ENCODE peak calls at places on chromosomes 13 and 19, in eight cellular contexts. Q is stomach, P is HepG2, Z is ovary, A is A549, G is sigmoid colon, U is upper lobe of left lung, R is K562. L is an unnamed sample.

GRCh38 chr13:100269837-100270236 is 180.9 kb downstream of the PCCA start:
- DNase-seq in Q (peak; percentile 87), P (no peak), Z (peak; percentile 59), A (no peak), G (peak; percentile 71), U (peak; percentile 72), R (no peak), L (peak; percentile 66)

GRCh38 chr13:78586706-78587105 is 16.6 kb downstream of the POU4F1 start:
- DNase-seq in Q (no peak), P (no peak), Z (no peak), A (no peak), G (no peak), U (no peak), R (peak; percentile 29), L (no peak)

GRCh38 chr13:38564751-38565150 is 122.1 kb upstream of the FREM2 start:
- DNase-seq in Q (no peak), P (no peak), Z (no peak), A (no peak), G (no peak), U (no peak), R (no peak), L (no peak)

GRCh38 chr19:41386442-41386841 is 10.1 kb downstream of the TMEM91 start:
- DNase-seq in Q (no peak), P (no peak), Z (peak; percentile 68), A (no peak), G (no peak), U (no peak), R (peak; percentile 11), L (no peak)

GRCh38 chr19:31548941-31549340 is 199.7 kb upstream of the TSHZ3 start:
- DNase-seq in Q (no peak), P (no peak), Z (no peak), A (peak; percentile 33), G (peak; percentile 27), U (no peak), R (no peak), L (no peak)

GRCh38 chr19:24099829-24100228 is 12.8 kb downstream of the ZNF254 start:
- DNase-seq in Q (no peak), P (no peak), Z (no peak), A (no peak), G (no peak), U (no peak), R (no peak), L (no peak)

GRCh38 chr13:103883152-103883551 is 816.9 kb upstream of the SLC10A2 start:
- DNase-seq in Q (peak; percentile 68), P (peak; percentile 81), Z (no peak), A (peak; percentile 79), G (peak; percentile 82), U (peak; percentile 74), R (no peak), L (peak; percentile 83)

GRCh38 chr13:99386911-99387788 is 80.0 kb upstream of the GPR183 start:
- DNase-seq in Q (peak; percentile 46), P (peak; percentile 35), Z (no peak), A (peak; percentile 30), G (no peak), U (peak; percentile 60), R (peak; percentile 66), L (peak; percentile 46)

GRCh38 chr13:27269114-27269665 is 1.4 kb upstream of the RASL11A start:
- DNase-seq in Q (no peak), P (no peak), Z (no peak), A (no peak), G (no peak), U (no peak), R (no peak), L (no peak)

GRCh38 chr13:27271572-27272096 is 1.0 kb downstream of the RASL11A start:
- DNase-seq in Q (no peak), P (no peak), Z (no peak), A (no peak), G (no peak), U (no peak), R (no peak), L (no peak)

GRCh38 chr13:27274631-27275030 is 4.0 kb downstream of the RASL11A start:
- DNase-seq in Q (no peak), P (no peak), Z (no peak), A (no peak), G (no peak), U (no peak), R (no peak), L (no peak)

GRCh38 chr13:27273658-27274425 is 3.2 kb downstream of the RASL11A start:
- DNase-seq in Q (no peak), P (no peak), Z (no peak), A (no peak), G (no peak), U (no peak), R (no peak), L (no peak)

GRCh38 chr13:27270594-27271520 is at the start of gene RASL11A:
- DNase-seq in Q (peak; percentile 88), P (peak; percentile 70), Z (peak; percentile 82), A (peak; percentile 80), G (peak; percentile 95), U (peak; percentile 89), R (peak; percentile 78), L (peak; percentile 69)
- TF ChIP-seq POLR2A in Q (no peak), P (peak; percentile 78), Z (peak; percentile 74), A (peak; percentile 84), G (peak; percentile 69), U (no peak), R (no peak), L (peak; percentile 42)

DNA sequence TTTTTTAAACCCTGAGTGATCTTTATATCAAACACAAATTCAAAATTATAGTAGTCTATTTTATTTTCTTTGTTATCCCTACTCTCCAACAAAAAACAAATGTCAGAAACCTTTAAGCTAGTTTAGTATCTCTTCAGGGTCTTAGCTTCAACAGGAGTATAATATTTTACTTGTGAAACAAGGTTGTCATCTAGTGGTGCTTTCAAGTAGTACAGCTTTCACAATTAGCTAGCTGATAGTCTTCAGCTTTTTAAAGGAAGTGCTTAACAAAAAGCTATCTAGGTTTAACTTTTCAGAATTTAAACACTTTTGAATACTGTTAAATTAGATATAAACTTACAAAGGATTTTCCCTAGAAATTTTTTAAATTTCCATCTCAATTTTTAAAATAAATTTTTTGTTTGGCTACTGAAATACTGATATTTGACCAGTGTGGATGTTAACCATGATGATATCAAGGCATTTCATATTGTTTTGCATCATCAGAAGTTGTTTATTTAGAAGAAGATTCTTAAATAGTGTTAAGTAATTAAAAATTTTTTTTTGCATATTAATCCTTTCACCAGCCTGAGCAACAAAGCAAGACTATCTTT is 34.2 kb downstream of the TDRD3 start:
- DNase-seq in Q (no peak), P (peak; percentile 47), Z (no peak), A (peak; percentile 60), G (no peak), U (no peak), R (peak; percentile 18), L (peak; percentile 22)
- H3K4me3 ChIP-seq in Q (no peak overlapping the region), P (no peak overlapping the region), Z (no peak overlapping the region), A (no peak overlapping the region), G (no peak overlapping the region), U (no peak overlapping the region), R (no peak overlapping the region), L (no peak overlapping the region)

GRCh38 chr19:42466521-42467436 is 24.0 kb upstream of the CXCL17 start:
- DNase-seq in Q (no peak), P (no peak), Z (no peak), A (no peak), G (no peak), U (no peak), R (no peak), L (no peak)

GRCh38 chr19:42471554-42472249 is 29.0 kb upstream of the CXCL17 start:
- DNase-seq in Q (peak; percentile 46), P (no peak), Z (no peak), A (no peak), G (no peak), U (peak; percentile 44), R (no peak), L (no peak)

GRCh38 chr19:42467437-42467760 is 24.7 kb upstream of the CXCL17 start:
- DNase-seq in Q (no peak), P (no peak), Z (no peak), A (no peak), G (no peak), U (no peak), R (no peak), L (no peak)

GRCh38 chr19:42468273-42468796 is 25.6 kb upstream of the CXCL17 start:
- DNase-seq in Q (no peak), P (no peak), Z (no peak), A (peak; percentile 55), G (no peak), U (no peak), R (no peak), L (no peak)

DNA sequence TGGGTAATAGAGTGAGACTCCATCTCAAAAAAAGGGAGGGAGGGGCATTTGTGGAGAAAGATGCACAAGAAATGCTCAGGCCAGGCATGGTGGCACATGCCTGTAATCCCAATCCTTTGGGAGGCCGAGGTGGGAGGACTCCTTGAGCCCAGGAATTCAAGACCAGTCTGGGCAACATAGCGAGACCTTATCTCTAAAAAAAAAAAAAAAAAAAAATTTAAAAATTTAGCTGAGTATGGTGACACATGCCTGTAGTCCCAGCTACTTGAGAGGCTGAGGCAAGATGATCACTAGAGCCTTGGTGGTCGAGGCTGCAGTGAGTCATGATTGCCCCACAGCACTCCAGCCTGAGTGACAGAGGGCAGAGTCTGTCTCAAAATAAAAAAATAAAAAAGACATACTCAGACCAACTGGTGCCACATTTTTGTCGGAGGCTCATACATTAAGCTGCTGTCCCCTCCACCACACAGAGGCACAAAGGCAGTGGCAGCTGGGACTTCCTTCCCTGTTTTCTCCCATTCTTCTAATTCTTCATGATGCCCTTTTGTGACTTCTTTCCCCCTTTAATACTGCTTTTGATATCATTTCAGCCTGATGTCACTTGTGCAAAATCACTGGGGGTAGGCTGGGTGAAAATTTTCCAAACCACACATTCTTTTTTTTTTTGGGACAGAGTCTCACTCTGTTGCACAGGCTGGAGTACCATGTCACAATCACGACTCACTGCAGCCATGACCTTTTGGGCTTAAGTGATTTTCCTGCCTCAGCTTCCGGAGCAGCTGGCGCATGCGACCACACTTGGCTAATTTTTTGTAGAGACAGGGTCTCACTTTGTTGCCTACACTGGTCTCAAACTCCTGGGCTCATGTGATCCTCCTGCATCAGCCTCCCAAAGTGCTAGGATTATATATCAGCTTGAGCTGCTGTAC is 26.8 kb upstream of the CXCL17 start:
- DNase-seq in Q (no peak), P (peak; percentile 50), Z (no peak), A (no peak), G (no peak), U (no peak), R (no peak), L (no peak)
- TF ChIP-seq EP300 in Q (no peak), P (peak; percentile 20), Z (no peak), A (no peak), G (no peak), U (no peak), R (no peak), L (no peak)

DNA sequence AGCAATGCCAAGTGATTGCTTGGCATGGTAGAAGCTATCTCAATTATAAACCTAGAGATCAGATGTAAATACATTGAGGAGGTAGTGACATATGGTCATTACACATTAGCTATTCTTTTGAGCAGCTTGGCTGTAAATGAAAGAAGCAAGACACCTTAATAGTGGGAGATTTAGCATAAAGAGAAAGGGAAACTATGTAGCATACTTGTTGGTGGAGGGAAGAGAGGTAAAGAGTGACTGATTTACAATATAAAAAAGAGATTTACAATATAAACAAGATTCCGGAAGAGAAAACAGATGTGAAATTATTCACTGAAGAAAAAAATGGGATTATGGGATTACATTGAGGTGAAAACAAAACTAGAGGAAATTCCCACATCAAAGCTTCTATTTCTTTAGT is 2009.6 kb downstream of the OLFM4 start:
- DNase-seq in Q (no peak), P (no peak), Z (no peak), A (no peak), G (no peak), U (no peak), R (no peak), L (no peak)
- TF ChIP-seq POLR2A in Q (no peak), P (no peak), Z (no peak), A (no peak), G (no peak), U (no peak), R (no peak), L (no peak)